ENCODE peak calls at places on chromosomes 11 and 22, in ten cellular contexts. V is fibroblast of the aortic adventitia; Y is NCI-H1930; M is HS-5; K is iris pigment epithelial cell; A is GM12865; S is astrocyte; Q is amniotic stem cell; R is Peyer's patch; E is activated CD4-positive, alpha-beta T cell treated with anti-CD3 and anti-CD28 coated beads for 48 hours. F is an unnamed sample.

GRCh38 chr22:30121988-30122387 is 41.7 kb downstream of the HORMAD2 start:
- DNase-seq in K (no peak), R (no peak), Y (no peak), E (peak), S (no peak), M (no peak), A (peak), V (no peak), Q (no peak), F (no peak)

GRCh38 chr11:72975778-72976520 is 161.7 kb downstream of the ATG16L2 start:
- DNase-seq in Q (peak), R (no peak), Y (no peak), K (peak), E (no peak), A (no peak), M (peak), V (peak), S (peak), F (no peak)

GRCh38 chr11:11381471-11382100 is 28.5 kb upstream of the CSNK2A3 start:
- DNase-seq in R (no peak), Q (no peak), V (peak), K (no peak), Y (no peak), A (no peak), S (no peak), E (no peak), M (no peak), F (no peak)

GRCh38 chr11:108871152-108871551 is 206.3 kb downstream of the DDX10 start:
- DNase-seq in S (peak), Q (no peak), V (peak), K (peak), R (no peak), E (peak), M (no peak), A (peak), Y (peak), F (peak)

GRCh38 chr22:38572065-38572464 is 2.1 kb upstream of the DMC1 start:
- DNase-seq in E (peak), S (peak), Q (peak), R (no peak), K (peak), A (peak), M (no peak), Y (peak), V (peak), F (peak)

GRCh38 chr11:69203901-69204245 is 48.1 kb downstream of the SMIM38 start:
- DNase-seq in E (no peak), S (no peak), V (no peak), M (no peak), R (no peak), A (no peak), Y (no peak), Q (no peak), K (no peak), F (no peak)

GRCh38 chr11:92707173-92707619 is 262.3 kb upstream of the MTNR1B start:
- DNase-seq in V (peak), S (no peak), E (no peak), Y (peak), Q (no peak), A (no peak), R (no peak), K (no peak), M (no peak), F (no peak)

GRCh38 chr11:43681543-43681942 is 1.0 kb downstream of the HSD17B12 start:
- DNase-seq in M (peak), Y (no peak), S (peak), V (peak), R (no peak), E (no peak), Q (no peak), K (peak), A (no peak), F (no peak)

GRCh38 chr11:14179126-14179820 is 179.7 kb downstream of the RRAS2 start:
- DNase-seq in E (no peak), V (peak), M (peak), S (no peak), R (no peak), Q (peak), K (peak), Y (no peak), A (no peak), F (no peak)

GRCh38 chr11:134654161-134654915 is 242.3 kb upstream of the B3GAT1 start:
- DNase-seq in R (peak), Q (no peak), M (no peak), E (peak), S (no peak), Y (no peak), V (no peak), A (no peak), K (no peak), F (no peak)

GRCh38 chr11:76597533-76598425 is 72.8 kb downstream of the LRRC32 start:
- DNase-seq in R (no peak), Y (no peak), E (no peak), M (no peak), Q (no peak), S (no peak), V (no peak), K (no peak), A (no peak), F (no peak)

GRCh38 chr11:68469122-68469521 is 8.6 kb downstream of the PPP6R3 start:
- DNase-seq in A (no peak), K (peak), M (no peak), V (peak), Y (no peak), S (no peak), R (no peak), E (no peak), Q (no peak), F (no peak)

GRCh38 chr11:58805065-58805464 is 39.4 kb downstream of the GLYATL2 start:
- DNase-seq in K (no peak), E (no peak), R (no peak), Q (peak), S (peak), M (peak), V (peak), Y (no peak), A (no peak), F (no peak)

GRCh38 chr11:130520231-130520630 is 71.8 kb downstream of the ADAMTS15 start:
- DNase-seq in V (peak), Q (no peak), K (no peak), M (no peak), A (no peak), Y (no peak), E (no peak), S (no peak), R (no peak), F (no peak)

GRCh38 chr11:21556936-21557335 is 635.9 kb upstream of the ANO5 start:
- DNase-seq in Y (peak), R (no peak), A (no peak), Q (no peak), M (no peak), V (no peak), K (no peak), S (peak), E (no peak), F (no peak)

GRCh38 chr11:91248199-91248807 is 976.3 kb upstream of the FAT3 start:
- DNase-seq in Y (peak), S (no peak), Q (peak), R (no peak), M (peak), V (peak), K (peak), E (peak), A (peak), F (no peak)

GRCh38 chr22:37627545-37627944 is 11.9 kb upstream of the SH3BP1 start:
- DNase-seq in R (no peak), M (no peak), Y (no peak), K (no peak), Q (no peak), S (no peak), V (no peak), E (peak), A (peak), F (no peak)

GRCh38 chr22:23397618-23398567 is 182.2 kb downstream of the IGLL1 start:
- DNase-seq in Y (no peak), R (peak), A (no peak), E (no peak), S (no peak), K (no peak), Q (no peak), M (no peak), V (no peak), F (no peak)

GRCh38 chr11:86773878-86774277 is 26.5 kb upstream of the PRSS23 start:
- DNase-seq in E (no peak), Y (no peak), Q (no peak), K (no peak), S (no peak), M (no peak), V (no peak), A (no peak), R (no peak), F (no peak)

GRCh38 chr11:46309669-46310288 is 32.3 kb downstream of the CREB3L1 start:
- DNase-seq in A (peak), E (peak), S (no peak), Y (no peak), V (no peak), K (no peak), M (no peak), R (no peak), Q (no peak), F (peak)

GRCh38 chr22:25453557-25453956 is 110.9 kb upstream of the GRK3 start:
- DNase-seq in A (no peak), Q (no peak), R (no peak), M (no peak), V (no peak), Y (no peak), S (no peak), E (peak), K (no peak), F (no peak)

GRCh38 chr22:17109113-17109865 is 11.9 kb downstream of the TMEM121B start:
- DNase-seq in E (no peak), V (no peak), A (no peak), K (no peak), Q (no peak), M (no peak), S (no peak), R (peak), Y (no peak), F (peak)

GRCh38 chr11:110524227-110524626 is 94.5 kb downstream of the FDX1 start:
- DNase-seq in K (peak), Y (no peak), E (no peak), A (no peak), R (no peak), V (peak), S (peak), Q (peak), M (peak), F (no peak)

GRCh38 chr22:44847380-44847779 is 95.0 kb downstream of the ARHGAP8 start:
- DNase-seq in S (no peak), M (no peak), R (no peak), A (no peak), E (no peak), V (no peak), Y (no peak), K (no peak), Q (no peak), F (no peak)

GRCh38 chr11:29755474-29755873 is 261.4 kb downstream of the KCNA4 start:
- DNase-seq in S (no peak), E (no peak), V (no peak), Y (no peak), M (no peak), R (no peak), K (no peak), A (no peak), Q (no peak), F (no peak)